ENCODE peak calls at places on chromosomes 4 and X, in four cellular contexts. S, F, Y and N are unnamed samples.
A peak's percentile ranks its signal among the peaks of the same experiment; 100 is the strongest.

GRCh38 chr4:185702147-185702663 is 109.8 kb downstream of the SORBS2 start:
- ATAC-seq in S (no peak), F (no peak), Y (no peak), N (no peak)

GRCh38 chr4:119284876-119285611 is 36.9 kb downstream of the FABP2 start:
- ATAC-seq in F (no peak), S (no peak), Y (peak; percentile 83), N (no peak)

GRCh38 chrX:153443476-153444332 is 2.2 kb downstream of the TREX2 start:
- ATAC-seq in Y (no peak), F (no peak), S (peak; percentile 33), N (no peak)

GRCh38 chr4:187191676-187192075 is 468.0 kb upstream of the FAT1 start:
- ATAC-seq in Y (no peak), F (no peak), S (no peak), N (no peak)

GRCh38 chr4:48640225-48640624 is 139.9 kb downstream of the FRYL start:
- ATAC-seq in S (no peak), F (no peak), Y (no peak), N (no peak)

GRCh38 chr4:42331914-42332368 is 65.3 kb upstream of the SHISA3 start:
- ATAC-seq in Y (no peak), S (peak; percentile 69), F (no peak), N (no peak)

GRCh38 chr4:123250843-123251242 is 145.8 kb upstream of the SPRY1 start:
- ATAC-seq in Y (no peak), S (no peak), F (no peak), N (no peak)

GRCh38 chr4:37885496-37885895 is 5.4 kb upstream of the TBC1D1 start:
- ATAC-seq in F (no peak), S (no peak), Y (no peak), N (peak; percentile 25)

GRCh38 chrX:47078129-47079043 is at the start of gene RGN:
- ATAC-seq in S (no peak), Y (no peak), F (no peak), N (no peak)

GRCh38 chr4:13539047-13539720 is 5.1 kb downstream of the NKX3-2 start:
- ATAC-seq in F (no peak), S (no peak), Y (no peak), N (no peak)

GRCh38 chr4:13547563-13548041 is 3.3 kb upstream of the NKX3-2 start:
- ATAC-seq in F (peak; percentile 35), Y (peak; percentile 27), S (peak; percentile 11), N (peak; percentile 53)